ENCODE peak calls at places on chromosomes 13 and 19, in six cellular contexts. L, K, I, E, A and H are unnamed samples.

GRCh38 chr13:111213964-111214726 is 99.0 kb downstream of the ARHGEF7 start:
- DNase-seq in L (no peak), E (no peak), I (no peak), K (no peak), A (no peak), H (no peak)

GRCh38 chr13:29706923-29707322 is 111.4 kb upstream of the SLC7A1 start:
- DNase-seq in L (no peak), A (no peak), I (no peak), E (no peak), K (no peak), H (no peak)

GRCh38 chr13:99376924-99377323 is 69.7 kb upstream of the GPR183 start:
- DNase-seq in E (no peak), L (no peak), K (no peak), A (no peak), I (no peak), H (no peak)

GRCh38 chr13:56917966-56918365 is 222.8 kb upstream of the PRR20A start:
- DNase-seq in A (no peak), E (no peak), L (no peak), K (no peak), I (no peak), H (no peak)

GRCh38 chr13:75485286-75486062 is 3.5 kb upstream of the TBC1D4 start:
- DNase-seq in K (no peak), L (no peak), A (peak), I (no peak), E (no peak), H (peak)

GRCh38 chr19:3145909-3146676 is 10.3 kb downstream of the GNA15 start:
- DNase-seq in E (peak), A (no peak), L (no peak), K (no peak), I (no peak), H (no peak)

GRCh38 chr19:55340144-55340783 is 588 bp downstream of the KMT5C start:
- DNase-seq in I (no peak), L (no peak), K (no peak), A (no peak), E (peak), H (no peak)

GRCh38 chr13:28204690-28205443 is 66.5 kb downstream of the PAN3 start:
- DNase-seq in L (no peak), A (peak), I (peak), E (no peak), K (no peak), H (no peak)

GRCh38 chr13:62014299-62014698 is 598.6 kb upstream of the PCDH20 start:
- DNase-seq in K (no peak), A (peak), I (no peak), L (no peak), E (no peak), H (peak)

GRCh38 chr13:102187313-102187712 is 214.5 kb downstream of the FGF14 start:
- DNase-seq in L (no peak), A (no peak), I (no peak), E (no peak), K (no peak), H (no peak)

GRCh38 chr13:99974296-99974938 is 2.9 kb upstream of the ZIC5 start:
- DNase-seq in E (no peak), K (no peak), L (no peak), I (no peak), A (no peak), H (no peak)

GRCh38 chr13:76822691-76823267 is 63.4 kb downstream of the KCTD12 start:
- DNase-seq in K (no peak), A (no peak), I (no peak), E (no peak), L (no peak), H (no peak)

GRCh38 chr13:83829800-83830199 is 52.5 kb downstream of the SLITRK1 start:
- DNase-seq in L (no peak), A (no peak), E (no peak), I (no peak), K (no peak), H (no peak)

GRCh38 chr13:81406022-81406421 is 1065.1 kb upstream of the SPRY2 start:
- DNase-seq in A (no peak), K (no peak), I (no peak), L (no peak), E (no peak), H (no peak)

GRCh38 chr13:98285852-98286594 is 109.0 kb upstream of the RNF113B start:
- DNase-seq in K (no peak), L (no peak), I (no peak), A (no peak), E (no peak), H (no peak)

GRCh38 chr19:9309974-9310446 is 372 bp upstream of the ZNF699 start:
- DNase-seq in E (peak), A (no peak), I (no peak), L (peak), K (peak), H (peak)

GRCh38 chr19:36604656-36605100 is 435 bp upstream of the ZNF382 start:
- DNase-seq in E (no peak), I (peak), K (no peak), A (peak), L (no peak), H (no peak)

GRCh38 chr13:40440990-40441820 is 225.2 kb downstream of the FOXO1 start:
- DNase-seq in I (no peak), K (no peak), A (no peak), L (no peak), E (no peak), H (no peak)

GRCh38 chr13:44035400-44035799 is 155.7 kb downstream of the LACC1 start:
- DNase-seq in I (no peak), K (no peak), A (no peak), L (no peak), E (no peak), H (no peak)

GRCh38 chr13:86572115-86572514 is 772.9 kb upstream of the SLITRK6 start:
- DNase-seq in K (no peak), I (no peak), E (no peak), L (no peak), A (no peak), H (peak)

GRCh38 chr19:9936151-9937000 is at the start of gene OLFM2:
- DNase-seq in A (no peak), I (no peak), L (no peak), K (no peak), E (peak), H (no peak)

GRCh38 chr19:11180346-11180745 is 17.0 kb downstream of the KANK2 start:
- DNase-seq in A (no peak), E (no peak), I (no peak), L (no peak), K (no peak), H (no peak)

GRCh38 chr13:45047394-45048328 is 58.3 kb downstream of the GPALPP1 start:
- DNase-seq in I (peak), A (peak), L (peak), E (peak), K (peak), H (peak)

GRCh38 chr19:18379803-18380747 is 5.9 kb upstream of the GDF15 start:
- DNase-seq in K (no peak), L (no peak), I (no peak), E (peak), A (peak), H (peak)

GRCh38 chr13:68506888-68507551 is 1276.9 kb upstream of the PCDH9 start:
- DNase-seq in I (no peak), E (no peak), L (no peak), K (no peak), A (no peak), H (no peak)

GRCh38 chr19:4066176-4066606 is 508 bp downstream of the ZBTB7A start:
- DNase-seq in A (no peak), E (no peak), L (no peak), I (no peak), K (no peak), H (no peak)

GRCh38 chr19:2087621-2088100 is 8.5 kb downstream of the MOB3A start:
- DNase-seq in E (no peak), K (no peak), I (peak), L (no peak), A (no peak), H (no peak)

GRCh38 chr19:16381756-16382401 is 57.3 kb downstream of the KLF2 start:
- DNase-seq in L (no peak), I (no peak), A (no peak), E (no peak), K (no peak), H (no peak)

GRCh38 chr19:35555301-35556005 is 8.0 kb downstream of the ATP4A start:
- DNase-seq in I (no peak), E (peak), K (no peak), L (peak), A (peak), H (peak)
- TF ChIP-seq ZNF274 in I (no peak), E (no peak), K (no peak), L (no peak), A (no peak), H (no peak)

GRCh38 chr19:52898101-52898500 is 666 bp upstream of the ZNF320 start:
- DNase-seq in A (no peak), K (no peak), L (no peak), I (no peak), E (no peak), H (no peak)

GRCh38 chr19:52896431-52897148 is 845 bp downstream of the ZNF320 start:
- DNase-seq in K (no peak), A (no peak), E (peak), L (no peak), I (no peak), H (no peak)

GRCh38 chr19:52901842-52902241 is 4.4 kb upstream of the ZNF320 start:
- DNase-seq in E (no peak), A (peak), I (no peak), K (no peak), L (no peak), H (no peak)

GRCh38 chr19:52897149-52897935 is at the start of gene ZNF320:
- DNase-seq in A (no peak), L (peak), E (peak), I (peak), K (peak), H (peak)
- TF ChIP-seq ZNF274 in A (no peak), L (no peak), E (no peak), I (no peak), K (no peak), H (no peak)

DNA sequence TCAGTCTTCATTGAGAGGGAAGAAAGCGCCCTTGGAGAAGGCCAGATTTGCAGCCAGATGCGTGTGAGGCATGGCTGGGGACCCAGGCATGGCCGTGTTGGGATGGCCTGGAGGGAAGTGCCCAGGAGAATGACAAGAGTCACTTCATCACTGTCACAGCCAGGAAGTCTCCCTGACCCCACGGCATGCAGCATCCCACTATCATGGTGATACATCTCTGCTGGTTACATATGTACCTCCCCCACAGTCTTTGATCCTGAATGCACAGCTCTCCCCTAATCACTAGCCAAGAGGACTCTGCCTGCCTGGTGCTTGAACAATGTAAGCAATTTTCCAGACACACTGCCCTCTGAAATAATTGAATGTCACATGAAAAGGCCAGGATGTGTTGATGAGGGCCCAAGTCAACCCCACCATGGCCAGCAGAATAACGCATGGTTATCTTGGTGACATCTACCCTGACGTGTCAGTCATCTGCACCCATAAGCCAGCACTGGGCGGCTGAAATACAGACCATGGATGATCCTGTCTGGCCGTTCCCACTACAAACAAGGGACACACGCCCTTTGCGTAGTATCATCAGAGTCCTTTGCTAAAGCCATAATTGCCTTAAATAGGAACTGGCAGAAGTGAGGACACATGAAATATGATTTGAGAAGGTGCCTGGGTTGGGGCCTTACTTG is 149.7 kb upstream of the SPACA7 start:
- DNase-seq in L (no peak), K (no peak), A (no peak), I (no peak), E (no peak), H (no peak)
- TF ChIP-seq ZNF274 in L (no peak), K (no peak), A (no peak), I (no peak), E (no peak), H (no peak)

GRCh38 chr19:33375156-33375744 is 1.7 kb downstream of the CEBPG start:
- DNase-seq in E (no peak), K (no peak), A (no peak), I (no peak), L (no peak), H (no peak)

GRCh38 chr19:33376423-33376822 is 2.9 kb downstream of the CEBPG start:
- DNase-seq in E (no peak), I (no peak), K (no peak), A (peak), L (no peak), H (peak)

GRCh38 chr19:33375760-33376159 is 2.3 kb downstream of the CEBPG start:
- DNase-seq in L (no peak), A (peak), I (no peak), E (no peak), K (no peak), H (no peak)

GRCh38 chr19:33374406-33374703 is 846 bp downstream of the CEBPG start:
- DNase-seq in A (no peak), I (no peak), L (no peak), K (no peak), E (no peak), H (no peak)

DNA sequence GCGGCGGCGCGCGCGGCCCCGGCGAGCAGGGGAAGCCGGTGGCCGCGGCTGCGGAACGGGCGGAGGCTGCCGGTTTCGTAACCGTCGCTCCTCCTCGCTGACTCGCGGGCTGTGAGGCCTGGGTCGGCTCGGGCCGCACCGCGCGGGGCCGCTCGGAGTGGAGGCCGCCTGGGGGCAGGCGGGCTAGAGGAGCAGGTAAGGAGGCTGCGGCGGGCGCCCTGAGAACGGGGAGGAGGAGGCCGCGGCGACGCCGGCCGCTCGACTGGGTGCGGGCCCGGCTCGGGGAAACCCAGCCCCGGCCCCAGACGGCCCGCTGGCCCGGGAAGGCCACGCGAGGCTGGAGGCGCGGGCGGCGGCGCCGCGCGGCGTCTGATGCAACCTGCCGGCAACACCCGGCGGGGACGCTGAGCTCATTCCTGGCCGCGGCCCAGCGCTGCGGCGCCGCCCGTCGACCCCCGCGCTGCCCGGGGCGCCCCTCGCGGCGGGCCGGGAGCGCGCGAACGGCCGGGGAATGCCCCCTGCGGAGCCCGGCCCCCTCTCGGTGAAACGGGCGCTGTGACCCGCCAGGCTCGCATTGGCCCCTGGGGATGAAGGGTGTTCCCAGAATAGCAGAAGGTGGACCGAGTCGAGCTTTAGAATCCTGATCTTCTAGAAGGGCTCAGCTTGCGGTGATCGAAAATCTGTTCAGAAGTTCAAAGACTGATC is at the start of gene CEBPG:
- DNase-seq in I (no peak), L (no peak), K (no peak), E (peak), A (no peak), H (no peak)
- TF ChIP-seq ZNF274 in I (no peak), L (no peak), K (no peak), E (no peak), A (no peak), H (no peak)

GRCh38 chr13:59679239-59679638 is 484.5 kb downstream of the DIAPH3 start:
- DNase-seq in E (no peak), K (no peak), I (no peak), A (no peak), L (peak), H (no peak)

GRCh38 chr13:59677430-59677829 is 486.3 kb downstream of the DIAPH3 start:
- DNase-seq in I (no peak), K (no peak), A (no peak), E (no peak), L (no peak), H (no peak)

GRCh38 chr13:59680429-59681024 is 483.2 kb downstream of the DIAPH3 start:
- DNase-seq in L (no peak), I (no peak), E (peak), A (no peak), K (no peak), H (peak)

GRCh38 chr13:59674616-59675015 is 489.1 kb downstream of the DIAPH3 start:
- DNase-seq in I (no peak), A (no peak), K (no peak), L (no peak), E (no peak), H (no peak)

GRCh38 chr13:59677966-59678814 is 485.5 kb downstream of the DIAPH3 start:
- DNase-seq in K (no peak), E (peak), I (no peak), A (peak), L (peak), H (peak)
- TF ChIP-seq ZNF274 in K (no peak), E (no peak), I (no peak), A (no peak), L (no peak), H (no peak)

DNA sequence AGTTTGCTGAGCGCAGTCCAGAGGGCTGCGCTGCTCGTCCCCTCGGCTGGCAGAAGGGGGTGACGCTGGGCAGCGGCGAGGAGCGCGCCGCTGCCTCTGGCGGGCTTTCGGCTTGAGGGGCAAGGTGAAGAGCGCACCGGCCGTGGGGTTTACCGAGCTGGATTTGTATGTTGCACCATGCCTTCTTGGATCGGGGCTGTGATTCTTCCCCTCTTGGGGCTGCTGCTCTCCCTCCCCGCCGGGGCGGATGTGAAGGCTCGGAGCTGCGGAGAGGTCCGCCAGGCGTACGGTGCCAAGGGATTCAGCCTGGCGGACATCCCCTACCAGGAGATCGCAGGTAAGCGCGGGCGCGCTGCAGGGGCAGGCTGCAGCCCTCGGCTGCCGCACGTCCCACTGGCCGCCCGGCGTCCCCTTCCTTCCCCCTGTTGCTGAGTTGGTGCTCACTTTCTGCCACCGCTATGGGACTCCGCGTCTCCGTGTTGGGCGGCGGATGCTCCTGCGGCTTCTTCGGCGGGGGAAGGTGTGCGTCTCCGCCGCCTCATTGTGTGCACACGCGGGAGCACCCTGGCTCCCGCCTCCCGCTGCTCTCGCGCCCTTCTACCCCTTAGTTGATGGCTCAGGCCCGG is 786 bp downstream of the GPC6 start:
- DNase-seq in I (no peak), K (no peak), A (peak), L (no peak), E (peak), H (no peak)
- TF ChIP-seq ZNF274 in I (no peak), K (no peak), A (no peak), L (no peak), E (no peak), H (no peak)

DNA sequence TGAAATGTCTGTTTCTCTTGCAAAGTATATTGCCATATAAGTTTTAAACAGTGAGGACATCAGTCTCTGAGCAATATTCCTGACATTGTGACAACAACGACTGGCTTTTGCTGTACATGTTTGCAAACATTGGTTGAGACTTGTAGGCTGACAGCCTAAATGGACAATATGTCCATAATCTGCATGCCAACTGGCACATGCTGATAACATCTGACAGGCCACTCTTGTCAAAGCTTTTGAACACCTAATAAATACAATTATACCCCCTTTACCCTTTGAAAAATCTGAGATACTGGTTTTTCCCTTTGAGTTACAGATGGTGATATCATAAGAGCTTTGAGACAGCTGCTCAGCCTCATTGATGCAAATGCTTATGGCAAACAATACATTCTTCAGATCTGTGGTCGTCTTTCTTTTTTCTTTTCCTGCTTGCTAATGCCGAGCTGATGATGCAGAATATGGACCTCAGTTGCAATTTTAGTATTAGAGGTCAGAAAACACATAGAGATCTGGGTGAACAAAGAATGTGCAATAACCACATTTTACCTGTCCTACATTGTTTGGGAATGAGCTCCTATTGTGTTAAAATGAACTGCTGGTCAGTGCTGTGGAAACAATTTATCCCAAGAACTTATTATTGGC is 114.9 kb downstream of the RFC3 start:
- DNase-seq in K (no peak), A (no peak), I (no peak), E (no peak), L (no peak), H (no peak)
- TF ChIP-seq ZNF274 in K (no peak), A (no peak), I (no peak), E (no peak), L (no peak), H (no peak)

GRCh38 chr13:48123827-48124226 is 28.9 kb upstream of the MED4 start:
- DNase-seq in A (no peak), I (no peak), K (no peak), E (no peak), L (no peak), H (no peak)

GRCh38 chr13:48120246-48120645 is 25.3 kb upstream of the MED4 start:
- DNase-seq in K (no peak), E (no peak), I (no peak), A (no peak), L (no peak), H (no peak)

GRCh38 chr13:48118025-48118424 is 23.1 kb upstream of the MED4 start:
- DNase-seq in E (no peak), I (no peak), L (no peak), A (no peak), K (no peak), H (no peak)

GRCh38 chr13:48125794-48126228 is 30.9 kb upstream of the MED4 start:
- DNase-seq in A (peak), E (no peak), I (no peak), L (no peak), K (no peak), H (no peak)

GRCh38 chr13:48121733-48122132 is 26.8 kb upstream of the MED4 start:
- DNase-seq in A (no peak), E (no peak), L (no peak), I (no peak), K (no peak), H (no peak)
- TF ChIP-seq ZNF274 in A (no peak), E (no peak), L (no peak), I (no peak), K (no peak), H (no peak)

GRCh38 chr19:45125975-45126493 is 33.1 kb downstream of the PPP1R37 start:
- DNase-seq in K (peak), L (peak), I (no peak), A (peak), E (peak), H (peak)
- TF ChIP-seq ZNF274 in K (no peak), L (no peak), I (no peak), A (peak), E (no peak), H (no peak)